ENCODE peak calls at places on chromosomes 16 and 17, in ten cellular contexts. One of them, this sample, is unnamed.

GRCh38 chr17:40303009-40303657 is 5.8 kb upstream of the RARA start:
- DNase-seq in A549: peak
- DNase-seq in tibial artery: peak
- DNase-seq in AG10803: peak
- DNase-seq in coronary artery: peak
- DNase-seq in GM12865: peak
- DNase-seq in lung: peak
- DNase-seq in BJ: no peak
- DNase-seq in brain microvascular endothelial cell: peak
- DNase-seq in CD4-positive, alpha-beta T cell: peak
- DNase-seq in this sample: peak

GRCh38 chr17:67359960-67360817 is 6.2 kb downstream of the PSMD12 start:
- DNase-seq in A549: peak
- DNase-seq in tibial artery: no peak
- DNase-seq in AG10803: peak
- DNase-seq in coronary artery: no peak
- DNase-seq in GM12865: peak
- DNase-seq in lung: no peak
- DNase-seq in BJ: no peak
- DNase-seq in brain microvascular endothelial cell: no peak
- DNase-seq in CD4-positive, alpha-beta T cell: peak
- DNase-seq in this sample: no peak

GRCh38 chr16:12160815-12161550 is 184.4 kb downstream of the SNX29 start:
- DNase-seq in A549: no peak
- DNase-seq in tibial artery: no peak
- DNase-seq in AG10803: no peak
- DNase-seq in coronary artery: no peak
- DNase-seq in GM12865: peak
- DNase-seq in lung: no peak
- DNase-seq in BJ: no peak
- DNase-seq in brain microvascular endothelial cell: no peak
- DNase-seq in CD4-positive, alpha-beta T cell: no peak
- DNase-seq in this sample: no peak

GRCh38 chr17:37168731-37169353 is 206.9 kb upstream of the C17orf78 start:
- DNase-seq in A549: no peak
- DNase-seq in tibial artery: no peak
- DNase-seq in AG10803: no peak
- DNase-seq in coronary artery: no peak
- DNase-seq in GM12865: no peak
- DNase-seq in lung: no peak
- DNase-seq in BJ: no peak
- DNase-seq in brain microvascular endothelial cell: no peak
- DNase-seq in CD4-positive, alpha-beta T cell: no peak
- DNase-seq in this sample: no peak

GRCh38 chr16:70746040-70746707 is 54.8 kb downstream of the VAC14 start:
- DNase-seq in A549: peak
- DNase-seq in tibial artery: peak
- DNase-seq in AG10803: peak
- DNase-seq in coronary artery: peak
- DNase-seq in GM12865: no peak
- DNase-seq in lung: peak
- DNase-seq in BJ: no peak
- DNase-seq in brain microvascular endothelial cell: peak
- DNase-seq in CD4-positive, alpha-beta T cell: no peak
- DNase-seq in this sample: no peak

GRCh38 chr16:88455610-88456355 is 2.7 kb downstream of the ZFPM1 start:
- DNase-seq in A549: peak
- DNase-seq in tibial artery: no peak
- DNase-seq in AG10803: peak
- DNase-seq in coronary artery: no peak
- DNase-seq in GM12865: peak
- DNase-seq in lung: peak
- DNase-seq in BJ: no peak
- DNase-seq in brain microvascular endothelial cell: peak
- DNase-seq in CD4-positive, alpha-beta T cell: peak
- DNase-seq in this sample: no peak

GRCh38 chr16:2465653-2466415 is 5.3 kb upstream of the NTN3 start:
- DNase-seq in A549: peak
- DNase-seq in tibial artery: no peak
- DNase-seq in AG10803: no peak
- DNase-seq in coronary artery: no peak
- DNase-seq in GM12865: no peak
- DNase-seq in lung: no peak
- DNase-seq in BJ: no peak
- DNase-seq in brain microvascular endothelial cell: no peak
- DNase-seq in CD4-positive, alpha-beta T cell: no peak
- DNase-seq in this sample: no peak

GRCh38 chr17:80921741-80922579 is 69.7 kb upstream of the CHMP6 start:
- DNase-seq in A549: no peak
- DNase-seq in tibial artery: no peak
- DNase-seq in AG10803: no peak
- DNase-seq in coronary artery: no peak
- DNase-seq in GM12865: no peak
- DNase-seq in lung: no peak
- DNase-seq in BJ: no peak
- DNase-seq in brain microvascular endothelial cell: no peak
- DNase-seq in CD4-positive, alpha-beta T cell: no peak
- DNase-seq in this sample: peak

DNA sequence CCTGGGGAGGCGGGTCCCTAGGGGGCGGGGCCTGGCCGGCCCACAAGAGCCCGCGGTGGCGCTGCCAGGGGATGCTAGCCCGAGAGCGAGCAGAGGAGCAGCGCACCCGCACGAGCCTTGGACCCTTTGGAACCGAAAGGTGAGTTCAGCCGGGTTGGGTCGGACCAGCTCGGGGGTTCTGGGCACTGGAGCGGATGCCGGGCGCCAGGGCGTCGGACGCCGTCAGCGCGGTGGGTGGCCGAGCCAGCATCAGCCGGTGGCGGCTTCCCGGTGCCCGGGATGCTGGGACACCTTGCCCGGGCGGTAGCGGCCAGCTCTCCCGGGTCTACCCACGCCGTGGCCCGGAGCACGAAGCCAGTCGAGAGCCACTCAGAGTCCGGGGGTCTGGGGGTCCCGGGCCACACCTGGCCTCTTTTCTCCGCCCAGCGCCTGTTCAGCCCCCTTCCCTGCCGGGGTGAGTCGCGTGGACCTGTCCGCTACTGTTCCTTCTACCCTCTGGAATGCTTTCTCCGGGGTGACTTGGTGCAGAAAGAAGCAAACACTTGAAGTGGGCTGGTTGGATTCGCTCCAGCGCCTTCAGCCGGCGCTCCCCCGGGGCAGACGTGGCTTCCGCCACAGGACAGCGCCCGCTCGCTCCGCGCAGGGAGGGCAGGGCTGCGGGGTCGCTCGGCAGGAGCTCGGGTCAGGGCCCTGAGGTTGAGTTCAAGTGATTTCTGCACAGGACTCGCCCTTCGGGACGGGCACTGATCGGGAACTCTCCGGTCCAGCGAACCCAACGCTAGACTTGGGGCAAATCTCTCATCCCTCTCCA is at the start of gene SCNN1G:
- DNase-seq in A549: peak
- DNase-seq in tibial artery: no peak
- DNase-seq in AG10803: no peak
- DNase-seq in coronary artery: no peak
- DNase-seq in GM12865: peak
- DNase-seq in lung: peak
- DNase-seq in BJ: no peak
- DNase-seq in brain microvascular endothelial cell: no peak
- DNase-seq in CD4-positive, alpha-beta T cell: no peak
- DNase-seq in this sample: no peak
- TF ChIP-seq CTCF in A549: peak
- TF ChIP-seq CTCF in tibial artery: no peak
- TF ChIP-seq CTCF in AG10803: no peak
- TF ChIP-seq CTCF in coronary artery: peak
- TF ChIP-seq CTCF in GM12865: no peak
- TF ChIP-seq CTCF in lung: no peak
- TF ChIP-seq CTCF in BJ: no peak
- TF ChIP-seq CTCF in brain microvascular endothelial cell: no peak
- TF ChIP-seq CTCF in CD4-positive, alpha-beta T cell: peak
- TF ChIP-seq CTCF in this sample: peak

GRCh38 chr17:47707884-47708283 is 13.9 kb downstream of the TBKBP1 start:
- DNase-seq in A549: no peak
- DNase-seq in tibial artery: no peak
- DNase-seq in AG10803: no peak
- DNase-seq in coronary artery: no peak
- DNase-seq in GM12865: no peak
- DNase-seq in lung: no peak
- DNase-seq in BJ: no peak
- DNase-seq in brain microvascular endothelial cell: no peak
- DNase-seq in CD4-positive, alpha-beta T cell: no peak
- DNase-seq in this sample: no peak
- TF ChIP-seq CTCF in A549: no peak
- TF ChIP-seq CTCF in tibial artery: no peak
- TF ChIP-seq CTCF in AG10803: no peak
- TF ChIP-seq CTCF in coronary artery: no peak
- TF ChIP-seq CTCF in GM12865: no peak
- TF ChIP-seq CTCF in lung: no peak
- TF ChIP-seq CTCF in BJ: no peak
- TF ChIP-seq CTCF in brain microvascular endothelial cell: no peak
- TF ChIP-seq CTCF in CD4-positive, alpha-beta T cell: no peak
- TF ChIP-seq CTCF in this sample: no peak

GRCh38 chr16:185691-186090 is 5.4 kb downstream of the HBQ1 start:
- DNase-seq in A549: no peak
- DNase-seq in tibial artery: no peak
- DNase-seq in AG10803: no peak
- DNase-seq in coronary artery: no peak
- DNase-seq in GM12865: no peak
- DNase-seq in lung: no peak
- DNase-seq in BJ: no peak
- DNase-seq in brain microvascular endothelial cell: no peak
- DNase-seq in CD4-positive, alpha-beta T cell: no peak
- DNase-seq in this sample: no peak

GRCh38 chr16:189604-190186 is 9.4 kb downstream of the HBQ1 start:
- DNase-seq in A549: no peak
- DNase-seq in tibial artery: no peak
- DNase-seq in AG10803: no peak
- DNase-seq in coronary artery: no peak
- DNase-seq in GM12865: no peak
- DNase-seq in lung: no peak
- DNase-seq in BJ: no peak
- DNase-seq in brain microvascular endothelial cell: no peak
- DNase-seq in CD4-positive, alpha-beta T cell: no peak
- DNase-seq in this sample: no peak

GRCh38 chr16:191783-192294 is 11.6 kb downstream of the HBQ1 start:
- DNase-seq in A549: no peak
- DNase-seq in tibial artery: no peak
- DNase-seq in AG10803: no peak
- DNase-seq in coronary artery: no peak
- DNase-seq in GM12865: no peak
- DNase-seq in lung: no peak
- DNase-seq in BJ: no peak
- DNase-seq in brain microvascular endothelial cell: no peak
- DNase-seq in CD4-positive, alpha-beta T cell: no peak
- DNase-seq in this sample: no peak

GRCh38 chr16:187330-187729 is 7.1 kb downstream of the HBQ1 start:
- DNase-seq in A549: no peak
- DNase-seq in tibial artery: no peak
- DNase-seq in AG10803: no peak
- DNase-seq in coronary artery: no peak
- DNase-seq in GM12865: no peak
- DNase-seq in lung: no peak
- DNase-seq in BJ: no peak
- DNase-seq in brain microvascular endothelial cell: no peak
- DNase-seq in CD4-positive, alpha-beta T cell: no peak
- DNase-seq in this sample: no peak

DNA sequence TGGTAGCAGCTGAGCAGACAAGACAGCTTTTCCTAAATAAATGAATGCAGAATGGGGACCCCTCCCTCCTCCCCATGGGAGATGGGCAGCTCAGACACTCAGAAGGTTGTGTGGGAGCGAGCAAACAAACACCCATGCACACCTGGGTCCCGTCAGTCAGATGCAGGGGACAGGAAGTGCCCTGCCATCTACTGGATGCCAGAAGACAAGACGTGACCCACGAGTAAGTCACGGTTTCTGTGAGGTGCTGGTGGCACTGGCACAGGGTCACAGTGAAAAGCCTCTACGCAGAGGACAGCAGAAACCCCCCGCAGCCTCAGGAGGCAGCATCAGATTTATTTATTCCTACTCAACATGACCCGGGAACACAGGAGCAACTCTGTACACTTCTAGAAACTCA is 8.4 kb downstream of the HBQ1 start:
- DNase-seq in A549: no peak
- DNase-seq in tibial artery: no peak
- DNase-seq in AG10803: no peak
- DNase-seq in coronary artery: no peak
- DNase-seq in GM12865: peak
- DNase-seq in lung: no peak
- DNase-seq in BJ: no peak
- DNase-seq in brain microvascular endothelial cell: no peak
- DNase-seq in CD4-positive, alpha-beta T cell: peak
- DNase-seq in this sample: no peak
- TF ChIP-seq CTCF in A549: peak
- TF ChIP-seq CTCF in tibial artery: no peak
- TF ChIP-seq CTCF in AG10803: no peak
- TF ChIP-seq CTCF in coronary artery: no peak
- TF ChIP-seq CTCF in GM12865: peak
- TF ChIP-seq CTCF in lung: no peak
- TF ChIP-seq CTCF in BJ: no peak
- TF ChIP-seq CTCF in brain microvascular endothelial cell: no peak
- TF ChIP-seq CTCF in CD4-positive, alpha-beta T cell: peak
- TF ChIP-seq CTCF in this sample: no peak

GRCh38 chr16:57628782-57629181 is 352 bp downstream of the ADGRG1 start:
- DNase-seq in A549: no peak
- DNase-seq in tibial artery: no peak
- DNase-seq in AG10803: no peak
- DNase-seq in coronary artery: no peak
- DNase-seq in GM12865: no peak
- DNase-seq in lung: no peak
- DNase-seq in BJ: no peak
- DNase-seq in brain microvascular endothelial cell: no peak
- DNase-seq in CD4-positive, alpha-beta T cell: no peak
- DNase-seq in this sample: no peak

GRCh38 chr16:57624806-57625500 is 3.5 kb upstream of the ADGRG1 start:
- DNase-seq in A549: no peak
- DNase-seq in tibial artery: no peak
- DNase-seq in AG10803: peak
- DNase-seq in coronary artery: no peak
- DNase-seq in GM12865: no peak
- DNase-seq in lung: no peak
- DNase-seq in BJ: no peak
- DNase-seq in brain microvascular endothelial cell: no peak
- DNase-seq in CD4-positive, alpha-beta T cell: no peak
- DNase-seq in this sample: no peak

GRCh38 chr16:57626420-57627170 is 1.8 kb upstream of the ADGRG1 start:
- DNase-seq in A549: no peak
- DNase-seq in tibial artery: no peak
- DNase-seq in AG10803: no peak
- DNase-seq in coronary artery: no peak
- DNase-seq in GM12865: no peak
- DNase-seq in lung: no peak
- DNase-seq in BJ: no peak
- DNase-seq in brain microvascular endothelial cell: no peak
- DNase-seq in CD4-positive, alpha-beta T cell: no peak
- DNase-seq in this sample: no peak

GRCh38 chr16:57628008-57628781 is at the start of gene ADGRG1:
- DNase-seq in A549: peak
- DNase-seq in tibial artery: peak
- DNase-seq in AG10803: peak
- DNase-seq in coronary artery: peak
- DNase-seq in GM12865: no peak
- DNase-seq in lung: peak
- DNase-seq in BJ: peak
- DNase-seq in brain microvascular endothelial cell: peak
- DNase-seq in CD4-positive, alpha-beta T cell: no peak
- DNase-seq in this sample: peak

GRCh38 chr16:57627184-57627871 is 1.1 kb upstream of the ADGRG1 start:
- DNase-seq in A549: peak
- DNase-seq in tibial artery: no peak
- DNase-seq in AG10803: peak
- DNase-seq in coronary artery: no peak
- DNase-seq in GM12865: no peak
- DNase-seq in lung: no peak
- DNase-seq in BJ: peak
- DNase-seq in brain microvascular endothelial cell: peak
- DNase-seq in CD4-positive, alpha-beta T cell: no peak
- DNase-seq in this sample: no peak
- TF ChIP-seq CTCF in A549: no peak
- TF ChIP-seq CTCF in tibial artery: no peak
- TF ChIP-seq CTCF in AG10803: peak
- TF ChIP-seq CTCF in coronary artery: no peak
- TF ChIP-seq CTCF in GM12865: no peak
- TF ChIP-seq CTCF in lung: no peak
- TF ChIP-seq CTCF in BJ: peak
- TF ChIP-seq CTCF in brain microvascular endothelial cell: peak
- TF ChIP-seq CTCF in CD4-positive, alpha-beta T cell: no peak
- TF ChIP-seq CTCF in this sample: no peak